ENCODE peak calls at places on chromosomes 6 and 20, in six cellular contexts. U is heart left ventricle, T is tibial nerve, S is stomach, B is breast epithelium, Z is body of pancreas. N is an unnamed sample.

GRCh38 chr6:145032562-145032961 is 702.8 kb downstream of the EPM2A start:
- DNase-seq in U (no peak), T (no peak), B (no peak), S (no peak), Z (no peak), N (no peak)

GRCh38 chr20:50982372-50982771 is 23.8 kb downstream of the MOCS3 start:
- DNase-seq in B (peak), S (peak), Z (no peak), T (no peak), U (no peak), N (peak)

GRCh38 chr6:23905301-23905700 is 220.7 kb upstream of the NRSN1 start:
- DNase-seq in U (no peak), Z (no peak), T (no peak), B (no peak), S (no peak), N (no peak)

GRCh38 chr6:42962502-42963178 is 2.1 kb downstream of the GNMT start:
- DNase-seq in T (no peak), U (no peak), S (no peak), B (no peak), Z (peak), N (no peak)

GRCh38 chr6:26602262-26602661 is 5.5 kb downstream of the ABT1 start:
- DNase-seq in U (no peak), Z (no peak), T (no peak), B (no peak), S (no peak), N (no peak)

GRCh38 chr6:12001004-12001705 is 11.0 kb upstream of the HIVEP1 start:
- DNase-seq in Z (no peak), B (no peak), S (no peak), T (peak), U (no peak), N (no peak)

GRCh38 chr6:18186033-18186432 is 30.8 kb downstream of the KDM1B start:
- DNase-seq in T (no peak), S (no peak), B (no peak), Z (peak), U (no peak), N (no peak)

GRCh38 chr6:82953871-82954270 is 111.8 kb downstream of the UBE3D start:
- DNase-seq in S (no peak), T (no peak), B (no peak), Z (no peak), U (peak), N (no peak)

GRCh38 chr6:156585859-156586258 is 191.3 kb upstream of the ARID1B start:
- DNase-seq in S (no peak), T (no peak), Z (no peak), B (no peak), U (no peak), N (no peak)

GRCh38 chr6:105978113-105978512 is 108.0 kb upstream of the PRDM1 start:
- DNase-seq in T (no peak), Z (no peak), S (no peak), B (no peak), U (no peak), N (no peak)

GRCh38 chr20:53609501-53610445 is 16.1 kb upstream of the ZNF217 start:
- DNase-seq in T (no peak), Z (no peak), S (peak), U (peak), B (no peak), N (peak)

GRCh38 chr6:113903666-113904330 is 46.7 kb downstream of the MARCKS start:
- DNase-seq in U (peak), S (peak), T (peak), B (no peak), Z (peak), N (peak)

GRCh38 chr6:158654498-158654897 is 4.6 kb downstream of the SYTL3 start:
- DNase-seq in U (peak), T (no peak), B (no peak), Z (peak), S (peak), N (peak)

GRCh38 chr6:167341038-167341613 is 16.2 kb downstream of the TTLL2 start:
- DNase-seq in U (no peak), Z (no peak), T (no peak), S (no peak), B (no peak), N (no peak)

GRCh38 chr20:19937651-19938420 is 79.3 kb upstream of the NAA20 start:
- DNase-seq in S (no peak), Z (no peak), T (no peak), B (no peak), U (no peak), N (no peak)

GRCh38 chr6:159521962-159522361 is 171.1 kb downstream of the SOD2 start:
- DNase-seq in Z (no peak), U (no peak), B (no peak), S (no peak), T (no peak), N (no peak)

GRCh38 chr6:159044899-159045727 is at the start of gene TAGAP:
- DNase-seq in T (peak), B (no peak), Z (peak), U (peak), S (peak), N (no peak)

GRCh38 chr6:122025104-122025503 is 374.3 kb upstream of the HSF2 start:
- DNase-seq in S (no peak), Z (no peak), U (no peak), T (no peak), B (no peak), N (no peak)

GRCh38 chr6:26068036-26068435 is 19.2 kb upstream of the HFE start:
- DNase-seq in Z (no peak), S (no peak), B (no peak), T (no peak), U (no peak), N (no peak)

GRCh38 chr20:21704408-21705385 is 767 bp upstream of the PAX1 start:
- DNase-seq in Z (no peak), T (no peak), B (no peak), U (no peak), S (no peak), N (no peak)

GRCh38 chr6:43013020-43013842 is 515 bp downstream of the MEA1 start:
- DNase-seq in Z (no peak), B (no peak), S (no peak), T (no peak), U (no peak), N (no peak)

GRCh38 chr20:51529758-51530157 is 12.8 kb downstream of the NFATC2 start:
- DNase-seq in U (no peak), Z (no peak), T (no peak), B (no peak), S (peak), N (no peak)

GRCh38 chr20:61176874-61177273 is 75.2 kb upstream of the CDH4 start:
- DNase-seq in Z (no peak), S (no peak), T (no peak), B (no peak), U (no peak), N (no peak)

GRCh38 chr20:43420192-43420591 is 37.5 kb upstream of the SRSF6 start:
- DNase-seq in B (no peak), S (no peak), U (no peak), Z (no peak), T (no peak), N (no peak)

GRCh38 chr20:62795023-62795761 is 1.1 kb upstream of the MRGBP start:
- DNase-seq in U (no peak), S (no peak), T (peak), Z (no peak), B (no peak), N (peak)

GRCh38 chr6:169968541-169969270 is 217.3 kb downstream of the ERMARD start:
- DNase-seq in Z (no peak), S (peak), T (no peak), U (no peak), B (peak), N (peak)

GRCh38 chr20:63454729-63455567 is 17.5 kb downstream of the KCNQ2 start:
- DNase-seq in B (no peak), U (no peak), T (no peak), S (no peak), Z (no peak), N (no peak)

GRCh38 chr6:126537437-126537836 is 197.5 kb downstream of the CENPW start:
- DNase-seq in B (no peak), Z (no peak), U (no peak), S (no peak), T (no peak), N (no peak)

GRCh38 chr6:46367365-46367764 is 123.9 kb downstream of the RCAN2 start:
- DNase-seq in U (no peak), Z (no peak), B (no peak), T (no peak), S (no peak), N (no peak)

GRCh38 chr6:28281288-28282064 is at the start of gene PGBD1:
- DNase-seq in T (peak), U (peak), Z (peak), S (peak), B (peak), N (peak)

GRCh38 chr6:167558213-167558869 is 233.5 kb downstream of the TTLL2 start:
- DNase-seq in S (no peak), U (no peak), T (no peak), Z (no peak), B (no peak), N (no peak)

GRCh38 chr6:99092009-99092408 is 144.3 kb upstream of the FBXL4 start:
- DNase-seq in B (no peak), T (no peak), U (no peak), Z (no peak), S (no peak), N (no peak)

DNA sequence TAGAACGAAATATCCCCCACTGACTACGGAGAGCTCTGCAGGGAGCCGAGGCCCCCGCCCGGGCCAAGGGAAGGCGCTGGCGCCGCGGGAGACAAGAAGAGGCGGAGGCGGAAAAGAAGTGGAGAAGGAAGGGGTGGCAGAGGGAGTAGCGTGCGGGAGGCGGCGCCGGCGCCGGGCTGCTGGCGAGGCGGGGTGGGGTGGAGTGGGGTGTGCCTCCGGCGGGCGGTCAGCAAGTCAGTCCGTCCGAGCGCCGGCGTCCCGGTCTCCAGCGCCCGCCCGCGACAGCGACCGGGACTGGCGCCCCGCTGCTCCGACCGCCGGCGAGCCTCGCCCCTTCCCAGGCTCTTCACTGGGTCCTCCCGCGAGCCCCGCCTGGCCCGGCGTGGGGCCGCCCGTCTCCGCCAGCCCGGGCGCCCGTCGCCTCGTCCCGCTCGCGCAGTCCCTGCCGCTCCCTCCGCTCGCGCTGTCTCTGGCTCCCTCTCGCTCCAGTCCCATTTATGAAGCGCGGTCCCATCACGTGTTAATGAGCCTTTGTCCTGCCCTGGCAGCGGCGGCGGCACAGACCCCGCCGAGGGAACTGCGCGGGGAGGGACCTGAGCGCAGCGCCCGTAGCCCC is at the start of gene CNR1:
- DNase-seq in B (no peak), U (peak), S (peak), Z (peak), T (peak), N (peak)
- TF ChIP-seq POLR2A in B (no peak), U (no peak), S (no peak), Z (no peak), T (no peak), N (no peak)

DNA sequence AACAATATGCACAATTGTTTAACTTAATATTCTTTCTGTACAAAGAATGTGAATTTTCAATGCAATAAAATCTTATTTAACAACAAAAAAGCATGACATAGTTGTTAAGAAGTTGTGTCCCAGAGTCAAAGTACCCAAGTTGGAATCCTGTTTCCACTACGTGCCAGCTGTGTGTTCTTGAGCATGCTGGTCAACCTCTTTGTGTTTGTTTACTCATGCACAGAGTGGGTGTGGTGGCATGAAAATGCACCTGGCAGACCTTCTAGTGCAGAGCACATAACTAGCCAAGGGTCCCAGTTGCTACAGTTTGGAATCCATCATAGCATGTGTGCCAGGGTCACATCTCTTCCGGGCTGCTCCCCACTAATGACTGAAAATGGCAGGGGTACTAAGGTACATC is 24.7 kb upstream of the MOCS1 start:
- DNase-seq in S (no peak), Z (no peak), T (no peak), B (no peak), U (no peak), N (no peak)
- TF ChIP-seq POLR2A in S (no peak), Z (no peak), T (no peak), B (no peak), U (no peak), N (no peak)

DNA sequence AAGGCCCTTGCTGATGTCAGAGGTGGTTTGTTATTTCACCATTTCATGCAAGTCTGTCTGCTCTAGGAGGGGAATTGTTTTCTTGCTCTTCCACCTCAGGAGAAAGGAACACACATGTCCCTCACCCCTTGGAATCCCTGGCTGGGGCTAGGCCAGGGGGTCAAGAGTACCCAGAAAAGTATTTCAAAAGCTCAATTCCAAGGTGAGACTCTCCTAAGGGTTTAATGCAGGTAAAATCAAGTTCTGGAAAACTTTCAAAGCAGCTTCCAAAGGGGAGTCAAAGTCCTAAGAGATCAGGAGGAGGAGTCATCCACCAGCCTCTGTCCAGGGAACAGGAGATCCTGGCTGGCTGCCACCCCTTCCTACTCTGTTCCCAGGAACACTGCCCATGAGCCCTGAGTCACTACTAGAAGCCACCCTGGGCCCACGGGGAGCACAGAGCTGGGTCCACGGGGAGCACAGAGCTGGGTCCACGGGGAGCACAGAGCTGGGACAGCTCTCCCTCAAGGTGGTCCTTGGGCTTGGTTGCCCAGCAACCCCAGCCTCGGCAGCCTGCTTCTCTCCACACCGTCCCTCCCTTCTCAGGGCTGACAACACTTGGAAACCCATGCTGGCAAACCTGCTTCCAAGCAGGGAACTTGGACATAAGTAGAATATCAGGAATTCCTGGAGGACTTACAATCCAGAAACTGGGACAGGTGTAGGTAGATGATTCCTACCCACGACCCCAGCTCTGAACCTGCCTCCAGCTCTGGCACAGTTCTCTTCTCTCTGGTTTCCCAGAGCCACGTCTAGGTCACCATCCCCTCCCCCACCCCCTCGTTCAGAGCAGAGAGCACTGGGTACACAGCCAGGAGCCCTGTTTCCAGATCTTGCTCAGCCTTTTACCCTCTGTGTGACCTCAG is 35.3 kb upstream of the CDKN1A start:
- DNase-seq in B (peak), T (peak), Z (peak), U (peak), S (peak), N (peak)
- TF ChIP-seq POLR2A in B (no peak), T (no peak), Z (no peak), U (no peak), S (no peak), N (no peak)

GRCh38 chr6:166277021-166277420 is 31.2 kb downstream of the PRR18 start:
- DNase-seq in B (no peak), T (no peak), S (no peak), U (no peak), Z (no peak), N (no peak)

GRCh38 chr6:166274163-166274562 is 34.0 kb downstream of the PRR18 start:
- DNase-seq in T (no peak), B (no peak), Z (no peak), S (no peak), U (no peak), N (no peak)

GRCh38 chr6:166275714-166276166 is 32.5 kb downstream of the PRR18 start:
- DNase-seq in Z (peak), S (peak), U (peak), T (peak), B (no peak), N (peak)

GRCh38 chr6:166277892-166278578 is 30.2 kb downstream of the PRR18 start:
- DNase-seq in S (no peak), Z (no peak), U (no peak), B (no peak), T (no peak), N (no peak)

DNA sequence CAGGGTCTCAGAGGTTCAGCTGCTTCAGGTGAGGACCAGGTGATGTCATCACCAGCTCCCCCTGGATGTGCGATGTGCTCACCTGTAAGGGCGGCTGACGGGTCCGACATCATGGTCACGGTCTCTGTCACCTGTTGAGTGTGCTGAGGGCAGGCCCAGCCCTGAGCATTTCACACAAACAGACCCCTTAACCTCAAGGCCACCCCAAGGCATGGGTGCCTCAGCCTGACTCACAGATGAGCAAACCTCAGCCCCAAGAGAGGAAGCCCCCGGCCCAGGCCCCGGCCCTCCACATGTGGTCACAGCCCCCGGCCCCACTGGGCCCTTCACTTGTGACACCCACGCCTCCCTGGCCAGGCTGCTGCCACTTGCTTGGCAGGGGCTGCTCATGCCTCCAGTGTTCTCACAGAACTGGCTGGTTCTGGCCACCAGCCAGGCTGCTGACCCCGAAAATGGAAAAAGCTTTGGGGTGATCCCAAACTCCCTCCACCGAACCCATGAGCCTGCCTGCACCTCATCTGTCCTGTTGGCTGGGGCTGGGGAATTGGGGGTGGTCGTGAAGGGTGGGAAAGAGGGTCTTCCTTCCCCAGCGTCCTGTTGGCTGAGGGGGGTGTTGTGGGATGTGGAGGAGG is 33.3 kb downstream of the PRR18 start:
- DNase-seq in Z (no peak), U (no peak), T (no peak), S (no peak), B (no peak), N (no peak)
- TF ChIP-seq POLR2A in Z (no peak), U (no peak), T (no peak), S (no peak), B (no peak), N (no peak)

GRCh38 chr6:21597243-21597682 is 3.7 kb downstream of the SOX4 start:
- DNase-seq in Z (no peak), S (no peak), B (no peak), T (no peak), U (no peak), N (no peak)
- TF ChIP-seq POLR2A in Z (no peak), S (no peak), B (no peak), T (no peak), U (no peak), N (no peak)

GRCh38 chr6:89414215-89414614 is 2.1 kb upstream of the RRAGD start:
- DNase-seq in T (no peak), B (no peak), U (no peak), S (no peak), Z (no peak), N (no peak)

GRCh38 chr6:89411269-89412070 is 603 bp downstream of the RRAGD start:
- DNase-seq in B (peak), U (peak), Z (peak), T (no peak), S (peak), N (peak)

GRCh38 chr6:89411019-89411268 is 1.1 kb downstream of the RRAGD start:
- DNase-seq in B (peak), T (no peak), Z (peak), U (no peak), S (peak), N (no peak)

GRCh38 chr6:89413006-89413400 is 930 bp upstream of the RRAGD start:
- DNase-seq in Z (peak), U (no peak), T (no peak), S (peak), B (no peak), N (no peak)

GRCh38 chr6:89412071-89413005 is at the start of gene RRAGD:
- DNase-seq in Z (peak), S (peak), U (peak), B (peak), T (peak), N (peak)
- TF ChIP-seq POLR2A in Z (peak), S (no peak), U (no peak), B (no peak), T (no peak), N (peak)